ENCODE peak calls at places on chromosome 7, in four cellular contexts. N is dorsolateral prefrontal cortex, C is psoas muscle, Q is spleen. T is an unnamed sample.

GRCh38 chr7:41188163-41189130 is 514.4 kb downstream of the INHBA start:
- DNase-seq in N (no peak), Q (no peak), C (no peak), T (no peak)

GRCh38 chr7:18064242-18064838 is 36.7 kb upstream of the PRPS1L1 start:
- DNase-seq in C (no peak), N (no peak), Q (no peak), T (peak; percentile 1)

GRCh38 chr7:142784096-142784495 is 13.3 kb downstream of the PRSS2 start:
- DNase-seq in N (no peak), C (no peak), Q (no peak), T (no peak)

GRCh38 chr7:67937717-67938191 is 941.1 kb downstream of the TYW1 start:
- DNase-seq in C (no peak), N (peak; percentile 59), Q (no peak), T (no peak)

GRCh38 chr7:156442503-156442902 is 198.1 kb upstream of the RNF32 start:
- DNase-seq in C (no peak), N (no peak), Q (peak; percentile 15), T (no peak)

GRCh38 chr7:77537136-77537594 is at the start of gene PTPN12:
- DNase-seq in C (no peak), N (no peak), Q (no peak), T (peak; percentile 34)

GRCh38 chr7:148912758-148913541 is 28.9 kb upstream of the EZH2 start:
- DNase-seq in N (no peak), C (no peak), Q (no peak), T (peak; percentile 63)

GRCh38 chr7:106957766-106958165 is 86.7 kb upstream of the PRKAR2B start:
- DNase-seq in N (no peak), Q (no peak), C (no peak), T (no peak)

DNA sequence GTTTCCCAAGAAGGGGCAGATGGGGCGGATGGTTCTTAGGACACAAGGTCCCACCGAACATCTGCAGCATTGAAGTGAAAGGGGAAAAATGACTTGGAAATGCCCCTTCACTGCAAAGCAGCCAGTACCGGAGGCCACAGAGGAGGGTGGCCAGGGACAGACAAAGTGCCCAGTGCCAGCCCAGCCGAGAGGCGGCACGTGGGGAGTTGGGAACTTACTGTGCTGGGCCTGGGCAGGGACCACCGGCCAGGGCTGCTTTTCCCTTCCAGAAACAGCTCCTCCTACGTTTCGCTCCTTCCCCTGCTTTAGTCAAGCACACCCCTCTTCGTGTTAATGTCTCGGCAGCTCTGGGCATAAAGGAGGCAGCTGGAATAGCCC is 129.2 kb downstream of the TNS3 start:
- DNase-seq in C (no peak), N (no peak), Q (no peak), T (no peak)
- H3K4me3 ChIP-seq in C (peak overlapping the region; percentile 68), N (no peak overlapping the region), Q (no peak overlapping the region), T (no peak overlapping the region)

GRCh38 chr7:36158321-36158605 is 5.2 kb downstream of the EEPD1 start:
- DNase-seq in Q (no peak), N (no peak), C (no peak), T (no peak)
- H3K4me3 ChIP-seq in Q (no peak overlapping the region), N (no peak overlapping the region), C (peak overlapping the region; percentile 93), T (no peak overlapping the region)

GRCh38 chr7:101201695-101202602 is 1.1 kb upstream of the MOGAT3 start:
- DNase-seq in C (no peak), Q (no peak), N (no peak), T (no peak)
- H3K4me3 ChIP-seq in C (peak overlapping the region; percentile 25), Q (peak overlapping the region; percentile 5), N (peak overlapping the region; percentile 10), T (no peak overlapping the region)

GRCh38 chr7:43697690-43698089 is 31.6 kb downstream of the COA1 start:
- DNase-seq in C (no peak), N (no peak), Q (no peak), T (no peak)
- H3K4me3 ChIP-seq in C (no peak overlapping the region), N (no peak overlapping the region), Q (no peak overlapping the region), T (no peak overlapping the region)

GRCh38 chr7:45104844-45105587 is 6.5 kb downstream of the TBRG4 start:
- DNase-seq in Q (no peak), N (no peak), C (peak; percentile 15), T (no peak)

GRCh38 chr7:45106820-45107219 is 4.7 kb downstream of the TBRG4 start:
- DNase-seq in N (no peak), Q (no peak), C (no peak), T (no peak)

GRCh38 chr7:45105588-45106188 is 5.8 kb downstream of the TBRG4 start:
- DNase-seq in Q (no peak), N (no peak), C (peak; percentile 54), T (no peak)

GRCh38 chr7:45108863-45109262 is 2.6 kb downstream of the TBRG4 start:
- DNase-seq in Q (peak; percentile 53), C (peak; percentile 25), N (no peak), T (no peak)

GRCh38 chr7:45107356-45107755 is 4.1 kb downstream of the TBRG4 start:
- DNase-seq in C (no peak), N (no peak), Q (peak; percentile 1), T (no peak)
- H3K4me3 ChIP-seq in C (peak overlapping the region; percentile 25), N (no peak overlapping the region), Q (no peak overlapping the region), T (no peak overlapping the region)